ENCODE peak calls at places on chromosome 5, in nine cellular contexts. One of them, this sample, is unnamed.

GRCh38 chr5:121870489-121870888 is 18.8 kb downstream of the FTMT start:
- DNase-seq in GM10248: no peak
- DNase-seq in heart left ventricle: no peak
- DNase-seq in WERI-Rb-1: no peak
- DNase-seq in epithelial cell of proximal tubule: no peak
- DNase-seq in A549: peak
- DNase-seq in activated CD8-positive, alpha-beta T cell treated with anti-CD3 and anti-CD28 coated beads for 36 hours: no peak
- DNase-seq in Calu3: no peak
- DNase-seq in RWPE1: no peak
- DNase-seq in this sample: no peak

GRCh38 chr5:177526191-177526590 is 9.4 kb upstream of the DDX41 start:
- DNase-seq in GM10248: no peak
- DNase-seq in WERI-Rb-1: no peak
- DNase-seq in epithelial cell of proximal tubule: no peak
- DNase-seq in A549: no peak
- DNase-seq in RWPE1: no peak
- DNase-seq in heart left ventricle: no peak
- DNase-seq in Calu3: no peak
- DNase-seq in activated CD8-positive, alpha-beta T cell treated with anti-CD3 and anti-CD28 coated beads for 36 hours: no peak
- DNase-seq in this sample: no peak

GRCh38 chr5:127802477-127802865 is 99.3 kb downstream of the CCDC192 start:
- DNase-seq in A549: no peak
- DNase-seq in Calu3: no peak
- DNase-seq in RWPE1: no peak
- DNase-seq in WERI-Rb-1: no peak
- DNase-seq in activated CD8-positive, alpha-beta T cell treated with anti-CD3 and anti-CD28 coated beads for 36 hours: no peak
- DNase-seq in epithelial cell of proximal tubule: no peak
- DNase-seq in heart left ventricle: no peak
- DNase-seq in GM10248: no peak
- DNase-seq in this sample: no peak

GRCh38 chr5:112735702-112736101 is 2.0 kb upstream of the APC start:
- DNase-seq in epithelial cell of proximal tubule: no peak
- DNase-seq in GM10248: no peak
- DNase-seq in heart left ventricle: no peak
- DNase-seq in activated CD8-positive, alpha-beta T cell treated with anti-CD3 and anti-CD28 coated beads for 36 hours: no peak
- DNase-seq in Calu3: no peak
- DNase-seq in A549: no peak
- DNase-seq in WERI-Rb-1: no peak
- DNase-seq in RWPE1: peak
- DNase-seq in this sample: no peak

GRCh38 chr5:163724305-163724704 is 218.9 kb downstream of the MAT2B start:
- DNase-seq in GM10248: no peak
- DNase-seq in A549: no peak
- DNase-seq in Calu3: no peak
- DNase-seq in WERI-Rb-1: no peak
- DNase-seq in heart left ventricle: no peak
- DNase-seq in RWPE1: no peak
- DNase-seq in activated CD8-positive, alpha-beta T cell treated with anti-CD3 and anti-CD28 coated beads for 36 hours: no peak
- DNase-seq in epithelial cell of proximal tubule: no peak
- DNase-seq in this sample: no peak

GRCh38 chr5:111887706-111888105 is 130.7 kb upstream of the NREP start:
- DNase-seq in heart left ventricle: no peak
- DNase-seq in GM10248: no peak
- DNase-seq in WERI-Rb-1: no peak
- DNase-seq in Calu3: no peak
- DNase-seq in epithelial cell of proximal tubule: no peak
- DNase-seq in A549: no peak
- DNase-seq in activated CD8-positive, alpha-beta T cell treated with anti-CD3 and anti-CD28 coated beads for 36 hours: no peak
- DNase-seq in RWPE1: no peak
- DNase-seq in this sample: no peak

GRCh38 chr5:140420665-140421361 is 19.2 kb downstream of the ANKHD1 start:
- DNase-seq in WERI-Rb-1: no peak
- DNase-seq in Calu3: no peak
- DNase-seq in RWPE1: no peak
- DNase-seq in activated CD8-positive, alpha-beta T cell treated with anti-CD3 and anti-CD28 coated beads for 36 hours: no peak
- DNase-seq in epithelial cell of proximal tubule: no peak
- DNase-seq in A549: no peak
- DNase-seq in heart left ventricle: no peak
- DNase-seq in GM10248: no peak
- DNase-seq in this sample: no peak

GRCh38 chr5:110073534-110073933 is 383.8 kb downstream of the MAN2A1 start:
- DNase-seq in epithelial cell of proximal tubule: no peak
- DNase-seq in Calu3: no peak
- DNase-seq in GM10248: no peak
- DNase-seq in RWPE1: no peak
- DNase-seq in heart left ventricle: no peak
- DNase-seq in activated CD8-positive, alpha-beta T cell treated with anti-CD3 and anti-CD28 coated beads for 36 hours: no peak
- DNase-seq in WERI-Rb-1: no peak
- DNase-seq in A549: no peak
- DNase-seq in this sample: no peak

GRCh38 chr5:34599471-34600117 is 56.5 kb upstream of the RAI14 start:
- DNase-seq in WERI-Rb-1: no peak
- DNase-seq in Calu3: no peak
- DNase-seq in A549: peak
- DNase-seq in epithelial cell of proximal tubule: no peak
- DNase-seq in heart left ventricle: no peak
- DNase-seq in activated CD8-positive, alpha-beta T cell treated with anti-CD3 and anti-CD28 coated beads for 36 hours: no peak
- DNase-seq in GM10248: no peak
- DNase-seq in RWPE1: no peak
- DNase-seq in this sample: no peak

GRCh38 chr5:40223884-40224402 is 455.8 kb upstream of the PTGER4 start:
- DNase-seq in RWPE1: peak
- DNase-seq in heart left ventricle: no peak
- DNase-seq in activated CD8-positive, alpha-beta T cell treated with anti-CD3 and anti-CD28 coated beads for 36 hours: peak
- DNase-seq in Calu3: no peak
- DNase-seq in A549: no peak
- DNase-seq in GM10248: no peak
- DNase-seq in WERI-Rb-1: no peak
- DNase-seq in epithelial cell of proximal tubule: no peak
- DNase-seq in this sample: no peak

GRCh38 chr5:150319484-150319790 is 16.7 kb upstream of the ARSI start:
- DNase-seq in heart left ventricle: no peak
- DNase-seq in RWPE1: no peak
- DNase-seq in GM10248: no peak
- DNase-seq in activated CD8-positive, alpha-beta T cell treated with anti-CD3 and anti-CD28 coated beads for 36 hours: no peak
- DNase-seq in Calu3: no peak
- DNase-seq in A549: no peak
- DNase-seq in WERI-Rb-1: no peak
- DNase-seq in epithelial cell of proximal tubule: no peak
- DNase-seq in this sample: no peak

GRCh38 chr5:171984748-171985419 is 21.6 kb downstream of the FBXW11 start:
- DNase-seq in activated CD8-positive, alpha-beta T cell treated with anti-CD3 and anti-CD28 coated beads for 36 hours: peak
- DNase-seq in GM10248: no peak
- DNase-seq in heart left ventricle: no peak
- DNase-seq in A549: no peak
- DNase-seq in WERI-Rb-1: no peak
- DNase-seq in epithelial cell of proximal tubule: no peak
- DNase-seq in Calu3: no peak
- DNase-seq in RWPE1: peak
- DNase-seq in this sample: no peak

GRCh38 chr5:169656125-169656990 is 19.3 kb downstream of the DOCK2 start:
- DNase-seq in heart left ventricle: no peak
- DNase-seq in RWPE1: no peak
- DNase-seq in Calu3: no peak
- DNase-seq in A549: no peak
- DNase-seq in epithelial cell of proximal tubule: no peak
- DNase-seq in WERI-Rb-1: no peak
- DNase-seq in GM10248: peak
- DNase-seq in activated CD8-positive, alpha-beta T cell treated with anti-CD3 and anti-CD28 coated beads for 36 hours: peak
- DNase-seq in this sample: no peak

GRCh38 chr5:158435161-158435616 is 576.2 kb upstream of the CLINT1 start:
- DNase-seq in epithelial cell of proximal tubule: no peak
- DNase-seq in RWPE1: no peak
- DNase-seq in GM10248: peak
- DNase-seq in heart left ventricle: no peak
- DNase-seq in Calu3: no peak
- DNase-seq in A549: no peak
- DNase-seq in WERI-Rb-1: no peak
- DNase-seq in activated CD8-positive, alpha-beta T cell treated with anti-CD3 and anti-CD28 coated beads for 36 hours: peak
- DNase-seq in this sample: no peak

GRCh38 chr5:141420855-141421488 is at the start of gene PCDHGA11:
- DNase-seq in GM10248: peak
- DNase-seq in epithelial cell of proximal tubule: no peak
- DNase-seq in heart left ventricle: no peak
- DNase-seq in WERI-Rb-1: peak
- DNase-seq in Calu3: no peak
- DNase-seq in A549: peak
- DNase-seq in activated CD8-positive, alpha-beta T cell treated with anti-CD3 and anti-CD28 coated beads for 36 hours: peak
- DNase-seq in RWPE1: no peak
- DNase-seq in this sample: peak

GRCh38 chr5:41763096-41763495 is 107.1 kb downstream of the OXCT1 start:
- DNase-seq in A549: no peak
- DNase-seq in heart left ventricle: no peak
- DNase-seq in Calu3: no peak
- DNase-seq in activated CD8-positive, alpha-beta T cell treated with anti-CD3 and anti-CD28 coated beads for 36 hours: no peak
- DNase-seq in WERI-Rb-1: no peak
- DNase-seq in epithelial cell of proximal tubule: no peak
- DNase-seq in RWPE1: no peak
- DNase-seq in GM10248: no peak
- DNase-seq in this sample: no peak

GRCh38 chr5:41763537-41763936 is 106.7 kb downstream of the OXCT1 start:
- DNase-seq in RWPE1: no peak
- DNase-seq in activated CD8-positive, alpha-beta T cell treated with anti-CD3 and anti-CD28 coated beads for 36 hours: peak
- DNase-seq in Calu3: no peak
- DNase-seq in heart left ventricle: no peak
- DNase-seq in epithelial cell of proximal tubule: no peak
- DNase-seq in WERI-Rb-1: no peak
- DNase-seq in A549: no peak
- DNase-seq in GM10248: no peak
- DNase-seq in this sample: no peak

GRCh38 chr5:41762426-41762825 is 107.8 kb downstream of the OXCT1 start:
- DNase-seq in heart left ventricle: no peak
- DNase-seq in RWPE1: no peak
- DNase-seq in Calu3: no peak
- DNase-seq in activated CD8-positive, alpha-beta T cell treated with anti-CD3 and anti-CD28 coated beads for 36 hours: no peak
- DNase-seq in WERI-Rb-1: no peak
- DNase-seq in A549: no peak
- DNase-seq in epithelial cell of proximal tubule: no peak
- DNase-seq in GM10248: no peak
- DNase-seq in this sample: no peak

GRCh38 chr5:41764650-41765049 is 105.6 kb downstream of the OXCT1 start:
- DNase-seq in WERI-Rb-1: no peak
- DNase-seq in Calu3: no peak
- DNase-seq in GM10248: no peak
- DNase-seq in A549: no peak
- DNase-seq in activated CD8-positive, alpha-beta T cell treated with anti-CD3 and anti-CD28 coated beads for 36 hours: no peak
- DNase-seq in RWPE1: no peak
- DNase-seq in epithelial cell of proximal tubule: no peak
- DNase-seq in heart left ventricle: no peak
- DNase-seq in this sample: no peak

DNA sequence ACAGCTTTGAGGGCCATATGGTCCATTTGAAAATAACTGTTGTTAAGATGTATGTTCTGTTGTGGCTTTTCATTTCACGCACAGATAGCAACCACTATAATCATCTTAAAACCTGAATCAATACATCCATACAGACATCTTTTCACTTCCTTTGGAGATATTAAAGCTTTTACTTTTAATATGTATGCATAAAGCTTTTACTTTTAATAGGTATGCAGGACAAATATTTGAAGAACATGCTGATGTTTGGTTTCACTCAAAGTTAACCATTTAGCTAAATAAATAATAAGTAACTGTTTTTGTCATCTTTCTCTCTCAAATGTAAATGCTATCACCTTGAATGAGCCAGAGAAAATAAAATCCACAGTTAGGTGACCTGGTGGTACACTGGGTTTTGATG is 108.6 kb downstream of the OXCT1 start:
- DNase-seq in WERI-Rb-1: no peak
- DNase-seq in A549: no peak
- DNase-seq in activated CD8-positive, alpha-beta T cell treated with anti-CD3 and anti-CD28 coated beads for 36 hours: no peak
- DNase-seq in GM10248: no peak
- DNase-seq in heart left ventricle: no peak
- DNase-seq in epithelial cell of proximal tubule: no peak
- DNase-seq in RWPE1: no peak
- DNase-seq in Calu3: no peak
- DNase-seq in this sample: no peak
- TF ChIP-seq CTCF in WERI-Rb-1: no peak
- TF ChIP-seq CTCF in A549: no peak
- TF ChIP-seq CTCF in activated CD8-positive, alpha-beta T cell treated with anti-CD3 and anti-CD28 coated beads for 36 hours: no peak
- TF ChIP-seq CTCF in GM10248: no peak
- TF ChIP-seq CTCF in heart left ventricle: no peak
- TF ChIP-seq CTCF in epithelial cell of proximal tubule: no peak
- TF ChIP-seq CTCF in RWPE1: no peak
- TF ChIP-seq CTCF in Calu3: no peak
- TF ChIP-seq CTCF in this sample: no peak

GRCh38 chr5:71778678-71779276 is 59.7 kb downstream of the CARTPT start:
- DNase-seq in RWPE1: peak
- DNase-seq in heart left ventricle: no peak
- DNase-seq in GM10248: no peak
- DNase-seq in epithelial cell of proximal tubule: no peak
- DNase-seq in WERI-Rb-1: peak
- DNase-seq in activated CD8-positive, alpha-beta T cell treated with anti-CD3 and anti-CD28 coated beads for 36 hours: peak
- DNase-seq in A549: peak
- DNase-seq in Calu3: peak
- DNase-seq in this sample: no peak
- TF ChIP-seq CTCF in RWPE1: peak
- TF ChIP-seq CTCF in heart left ventricle: peak
- TF ChIP-seq CTCF in GM10248: peak
- TF ChIP-seq CTCF in epithelial cell of proximal tubule: peak
- TF ChIP-seq CTCF in WERI-Rb-1: peak
- TF ChIP-seq CTCF in activated CD8-positive, alpha-beta T cell treated with anti-CD3 and anti-CD28 coated beads for 36 hours: peak
- TF ChIP-seq CTCF in A549: peak
- TF ChIP-seq CTCF in Calu3: peak
- TF ChIP-seq CTCF in this sample: peak

DNA sequence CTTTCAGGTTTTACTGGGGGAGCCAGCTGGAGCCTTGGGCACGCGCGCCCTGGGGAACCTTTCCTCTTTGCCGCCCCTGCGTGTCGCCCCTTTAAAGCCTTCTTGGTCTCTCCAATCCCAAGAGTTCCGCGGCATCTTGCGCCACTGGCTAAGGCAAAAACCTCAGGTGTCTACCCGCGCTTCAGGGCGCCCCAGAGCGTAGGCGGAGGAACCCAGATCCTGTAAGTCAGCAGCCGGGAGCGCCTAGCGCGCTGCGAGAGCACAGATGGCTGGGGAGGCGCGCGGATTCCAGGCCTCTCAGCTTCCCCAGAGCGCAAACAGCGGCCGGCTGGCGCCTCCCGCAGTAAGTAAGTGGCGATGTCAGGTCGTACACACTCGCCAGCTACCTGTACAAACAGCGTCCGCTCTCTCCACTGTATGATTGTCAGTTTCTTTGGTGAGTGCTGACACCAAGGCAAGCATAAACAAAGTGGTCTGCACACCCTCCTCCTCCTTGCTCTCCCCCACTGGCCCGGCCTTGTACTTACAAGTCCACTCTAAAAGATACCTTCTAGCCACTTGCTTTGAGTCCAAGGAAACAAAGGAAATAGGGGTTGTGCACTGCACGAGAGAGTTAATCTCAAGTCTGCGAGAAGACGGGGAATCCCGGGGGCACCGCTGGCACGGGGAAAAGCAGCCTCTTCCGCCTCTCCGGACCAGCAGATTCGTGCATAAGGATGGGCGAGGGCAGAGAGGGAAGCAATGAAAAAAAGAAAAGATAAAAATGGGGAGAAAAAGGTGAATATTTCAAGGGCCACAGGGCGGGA is 2.9 kb downstream of the HTR1A start:
- DNase-seq in GM10248: peak
- DNase-seq in Calu3: no peak
- DNase-seq in RWPE1: no peak
- DNase-seq in epithelial cell of proximal tubule: no peak
- DNase-seq in activated CD8-positive, alpha-beta T cell treated with anti-CD3 and anti-CD28 coated beads for 36 hours: peak
- DNase-seq in heart left ventricle: no peak
- DNase-seq in WERI-Rb-1: peak
- DNase-seq in A549: peak
- DNase-seq in this sample: peak
- TF ChIP-seq CTCF in GM10248: no peak
- TF ChIP-seq CTCF in Calu3: no peak
- TF ChIP-seq CTCF in RWPE1: no peak
- TF ChIP-seq CTCF in epithelial cell of proximal tubule: peak
- TF ChIP-seq CTCF in activated CD8-positive, alpha-beta T cell treated with anti-CD3 and anti-CD28 coated beads for 36 hours: no peak
- TF ChIP-seq CTCF in heart left ventricle: peak
- TF ChIP-seq CTCF in WERI-Rb-1: peak
- TF ChIP-seq CTCF in A549: no peak
- TF ChIP-seq CTCF in this sample: peak

GRCh38 chr5:76016258-76016657 is 66.9 kb upstream of the SV2C start:
- DNase-seq in RWPE1: no peak
- DNase-seq in A549: no peak
- DNase-seq in epithelial cell of proximal tubule: no peak
- DNase-seq in WERI-Rb-1: no peak
- DNase-seq in heart left ventricle: no peak
- DNase-seq in GM10248: no peak
- DNase-seq in Calu3: peak
- DNase-seq in activated CD8-positive, alpha-beta T cell treated with anti-CD3 and anti-CD28 coated beads for 36 hours: no peak
- DNase-seq in this sample: no peak
- TF ChIP-seq CTCF in RWPE1: no peak
- TF ChIP-seq CTCF in A549: no peak
- TF ChIP-seq CTCF in epithelial cell of proximal tubule: peak
- TF ChIP-seq CTCF in WERI-Rb-1: no peak
- TF ChIP-seq CTCF in heart left ventricle: no peak
- TF ChIP-seq CTCF in GM10248: no peak
- TF ChIP-seq CTCF in Calu3: peak
- TF ChIP-seq CTCF in activated CD8-positive, alpha-beta T cell treated with anti-CD3 and anti-CD28 coated beads for 36 hours: no peak
- TF ChIP-seq CTCF in this sample: no peak